ENCODE peak calls at places on chromosomes 5 and 9, in nine cellular contexts. One of them, this sample, is unnamed.

GRCh38 chr5:14767942-14768837 is 103.4 kb downstream of the ANKH start:
- DNase-seq in suprapubic skin: no peak
- DNase-seq in GM23338: no peak
- DNase-seq in stomach: no peak
- DNase-seq in breast epithelium: no peak
- DNase-seq in H1: no peak
- DNase-seq in prostate gland: no peak
- DNase-seq in transverse colon: no peak
- DNase-seq in HCT116: no peak
- DNase-seq in this sample: peak

GRCh38 chr9:130823435-130823834 is 11.6 kb upstream of the ABL1 start:
- DNase-seq in suprapubic skin: no peak
- DNase-seq in stomach: no peak
- DNase-seq in H1: no peak
- DNase-seq in GM23338: no peak
- DNase-seq in HCT116: no peak
- DNase-seq in transverse colon: no peak
- DNase-seq in prostate gland: no peak
- DNase-seq in breast epithelium: no peak
- DNase-seq in this sample: no peak

GRCh38 chr9:87343816-87344438 is 153.7 kb upstream of the DAPK1 start:
- DNase-seq in breast epithelium: no peak
- DNase-seq in transverse colon: no peak
- DNase-seq in HCT116: no peak
- DNase-seq in prostate gland: peak
- DNase-seq in stomach: no peak
- DNase-seq in H1: no peak
- DNase-seq in suprapubic skin: no peak
- DNase-seq in GM23338: no peak
- DNase-seq in this sample: no peak

GRCh38 chr5:39092581-39093350 is 18.6 kb upstream of the RICTOR start:
- DNase-seq in HCT116: peak
- DNase-seq in H1: no peak
- DNase-seq in GM23338: no peak
- DNase-seq in prostate gland: no peak
- DNase-seq in breast epithelium: no peak
- DNase-seq in transverse colon: no peak
- DNase-seq in stomach: no peak
- DNase-seq in suprapubic skin: no peak
- DNase-seq in this sample: no peak

GRCh38 chr9:126630458-126631237 is 16.9 kb downstream of the LMX1B start:
- DNase-seq in transverse colon: no peak
- DNase-seq in stomach: no peak
- DNase-seq in GM23338: no peak
- DNase-seq in prostate gland: no peak
- DNase-seq in suprapubic skin: no peak
- DNase-seq in H1: no peak
- DNase-seq in HCT116: no peak
- DNase-seq in breast epithelium: no peak
- DNase-seq in this sample: no peak

GRCh38 chr5:19125956-19126713 is 861.9 kb downstream of the CDH18 start:
- DNase-seq in suprapubic skin: no peak
- DNase-seq in breast epithelium: no peak
- DNase-seq in H1: no peak
- DNase-seq in prostate gland: no peak
- DNase-seq in HCT116: no peak
- DNase-seq in GM23338: no peak
- DNase-seq in stomach: no peak
- DNase-seq in transverse colon: no peak
- DNase-seq in this sample: no peak

GRCh38 chr9:6782981-6783380 is 25.2 kb downstream of the KDM4C start:
- DNase-seq in suprapubic skin: no peak
- DNase-seq in breast epithelium: no peak
- DNase-seq in H1: no peak
- DNase-seq in prostate gland: no peak
- DNase-seq in HCT116: no peak
- DNase-seq in transverse colon: no peak
- DNase-seq in stomach: no peak
- DNase-seq in GM23338: no peak
- DNase-seq in this sample: no peak

GRCh38 chr9:105188746-105189145 is 55.7 kb upstream of the SLC44A1 start:
- DNase-seq in H1: no peak
- DNase-seq in breast epithelium: no peak
- DNase-seq in stomach: no peak
- DNase-seq in HCT116: no peak
- DNase-seq in prostate gland: no peak
- DNase-seq in suprapubic skin: no peak
- DNase-seq in GM23338: no peak
- DNase-seq in transverse colon: no peak
- DNase-seq in this sample: no peak

GRCh38 chr9:79046401-79046800 is 525.4 kb upstream of the TLE4 start:
- DNase-seq in breast epithelium: no peak
- DNase-seq in GM23338: no peak
- DNase-seq in transverse colon: no peak
- DNase-seq in suprapubic skin: no peak
- DNase-seq in prostate gland: no peak
- DNase-seq in H1: no peak
- DNase-seq in HCT116: no peak
- DNase-seq in stomach: no peak
- DNase-seq in this sample: no peak

GRCh38 chr9:136160321-136160938 is 41.8 kb upstream of the TMEM250 start:
- DNase-seq in suprapubic skin: no peak
- DNase-seq in transverse colon: no peak
- DNase-seq in breast epithelium: no peak
- DNase-seq in prostate gland: no peak
- DNase-seq in stomach: no peak
- DNase-seq in HCT116: no peak
- DNase-seq in H1: peak
- DNase-seq in GM23338: no peak
- DNase-seq in this sample: no peak

GRCh38 chr5:180128671-180129261 is 57.2 kb upstream of the RNF130 start:
- DNase-seq in breast epithelium: peak
- DNase-seq in stomach: peak
- DNase-seq in GM23338: no peak
- DNase-seq in H1: no peak
- DNase-seq in prostate gland: no peak
- DNase-seq in suprapubic skin: peak
- DNase-seq in transverse colon: no peak
- DNase-seq in HCT116: no peak
- DNase-seq in this sample: no peak

DNA sequence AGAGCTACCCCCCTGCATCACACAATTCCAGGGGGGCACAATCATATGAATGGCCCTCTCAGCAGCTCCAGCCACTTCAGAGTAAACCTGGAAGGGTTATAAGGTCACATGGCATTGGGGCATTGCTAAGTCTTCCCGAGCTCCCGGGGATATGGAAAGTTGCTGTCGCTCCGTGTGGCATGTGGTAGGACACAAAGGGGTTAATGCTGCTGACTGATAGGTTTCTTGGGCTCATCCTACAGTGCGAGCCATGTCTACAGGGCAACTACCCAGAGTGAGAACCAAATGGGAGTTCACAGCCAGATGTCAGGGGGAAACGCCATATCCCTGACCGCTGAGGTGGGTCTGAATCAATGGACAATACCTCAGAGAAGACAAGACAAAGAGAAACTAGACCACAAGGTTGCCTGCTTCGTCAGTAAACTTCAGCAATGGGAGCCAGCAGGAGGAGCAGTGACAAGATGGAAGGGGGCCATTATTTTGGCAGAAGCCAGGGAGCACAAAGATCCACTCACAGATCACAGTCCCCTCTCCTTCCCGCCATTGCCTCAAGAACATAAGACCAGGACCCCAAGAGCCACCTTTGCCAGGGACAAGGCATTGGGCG is 52.4 kb upstream of the SHISAL2B start:
- DNase-seq in stomach: no peak
- DNase-seq in suprapubic skin: no peak
- DNase-seq in prostate gland: no peak
- DNase-seq in transverse colon: no peak
- DNase-seq in GM23338: peak
- DNase-seq in H1: no peak
- DNase-seq in HCT116: no peak
- DNase-seq in breast epithelium: no peak
- DNase-seq in this sample: no peak
- TF ChIP-seq CTCF in stomach: no peak
- TF ChIP-seq CTCF in suprapubic skin: no peak
- TF ChIP-seq CTCF in prostate gland: no peak
- TF ChIP-seq CTCF in transverse colon: no peak
- TF ChIP-seq CTCF in GM23338: peak
- TF ChIP-seq CTCF in H1: peak
- TF ChIP-seq CTCF in HCT116: no peak
- TF ChIP-seq CTCF in breast epithelium: no peak
- TF ChIP-seq CTCF in this sample: no peak

DNA sequence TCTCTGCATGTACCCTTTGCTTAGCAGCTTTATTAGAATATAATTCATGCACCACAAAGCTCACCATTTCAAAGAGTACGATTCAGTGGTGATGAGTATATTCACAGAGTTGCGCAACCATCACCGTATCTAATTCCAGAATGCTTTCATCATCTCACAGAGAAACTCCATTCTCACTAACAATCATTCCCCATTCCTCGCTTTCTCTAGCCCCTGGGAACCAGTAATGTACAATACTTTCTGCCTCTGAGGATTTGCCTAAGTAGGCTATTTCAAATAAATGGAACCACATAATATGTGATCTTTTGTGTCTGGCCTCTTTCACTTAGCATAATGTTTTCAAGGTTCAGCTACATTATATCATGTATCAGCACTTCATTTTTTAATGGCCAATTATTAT is 145.1 kb upstream of the ADAMTS16 start:
- DNase-seq in GM23338: no peak
- DNase-seq in transverse colon: no peak
- DNase-seq in prostate gland: no peak
- DNase-seq in HCT116: no peak
- DNase-seq in stomach: no peak
- DNase-seq in suprapubic skin: no peak
- DNase-seq in breast epithelium: no peak
- DNase-seq in H1: no peak
- DNase-seq in this sample: no peak
- TF ChIP-seq POLR2AphosphoS5 in GM23338: no peak
- TF ChIP-seq POLR2AphosphoS5 in transverse colon: no peak
- TF ChIP-seq POLR2AphosphoS5 in prostate gland: no peak
- TF ChIP-seq POLR2AphosphoS5 in HCT116: no peak
- TF ChIP-seq POLR2AphosphoS5 in stomach: no peak
- TF ChIP-seq POLR2AphosphoS5 in suprapubic skin: no peak
- TF ChIP-seq POLR2AphosphoS5 in breast epithelium: no peak
- TF ChIP-seq POLR2AphosphoS5 in H1: no peak
- TF ChIP-seq POLR2AphosphoS5 in this sample: no peak

DNA sequence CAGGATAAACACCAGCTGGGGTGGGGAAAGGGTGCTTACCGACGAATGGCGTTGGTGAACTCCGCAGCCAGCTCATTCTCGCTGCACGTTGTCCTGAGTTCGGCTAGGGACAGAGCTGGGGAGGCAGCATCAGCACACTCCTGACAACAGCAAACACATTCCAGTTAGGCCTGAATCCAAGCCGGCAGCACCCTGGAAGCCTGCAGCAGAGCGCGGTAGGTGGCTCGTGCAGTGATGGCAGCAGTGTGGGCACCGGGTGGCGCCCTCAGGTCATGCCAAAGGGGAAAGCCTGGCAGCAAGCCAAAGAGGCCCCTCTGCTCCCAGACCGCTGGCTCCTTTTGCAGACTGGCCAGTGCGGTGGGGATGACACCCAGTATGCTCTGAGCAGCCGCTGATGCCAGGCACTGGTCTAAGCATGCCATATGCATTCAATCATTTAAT is 66.9 kb downstream of the DCP2 start:
- DNase-seq in GM23338: peak
- DNase-seq in HCT116: no peak
- DNase-seq in transverse colon: no peak
- DNase-seq in suprapubic skin: no peak
- DNase-seq in prostate gland: no peak
- DNase-seq in breast epithelium: no peak
- DNase-seq in H1: peak
- DNase-seq in stomach: no peak
- DNase-seq in this sample: no peak
- TF ChIP-seq CTCF in GM23338: peak
- TF ChIP-seq CTCF in HCT116: peak
- TF ChIP-seq CTCF in transverse colon: no peak
- TF ChIP-seq CTCF in suprapubic skin: no peak
- TF ChIP-seq CTCF in prostate gland: peak
- TF ChIP-seq CTCF in breast epithelium: no peak
- TF ChIP-seq CTCF in H1: peak
- TF ChIP-seq CTCF in stomach: no peak
- TF ChIP-seq CTCF in this sample: peak

GRCh38 chr9:34458967-34459355 is 356 bp downstream of the DNAI1 start:
- DNase-seq in suprapubic skin: no peak
- DNase-seq in stomach: no peak
- DNase-seq in GM23338: peak
- DNase-seq in H1: no peak
- DNase-seq in HCT116: no peak
- DNase-seq in prostate gland: no peak
- DNase-seq in breast epithelium: no peak
- DNase-seq in transverse colon: no peak
- DNase-seq in this sample: no peak

GRCh38 chr9:34459356-34459755 is 751 bp downstream of the DNAI1 start:
- DNase-seq in breast epithelium: no peak
- DNase-seq in stomach: no peak
- DNase-seq in HCT116: no peak
- DNase-seq in prostate gland: no peak
- DNase-seq in H1: no peak
- DNase-seq in suprapubic skin: no peak
- DNase-seq in GM23338: no peak
- DNase-seq in transverse colon: no peak
- DNase-seq in this sample: no peak

GRCh38 chr9:34456746-34457145 is 1.6 kb downstream of the FAM219A start:
- DNase-seq in breast epithelium: no peak
- DNase-seq in stomach: no peak
- DNase-seq in suprapubic skin: no peak
- DNase-seq in transverse colon: no peak
- DNase-seq in H1: no peak
- DNase-seq in prostate gland: no peak
- DNase-seq in GM23338: no peak
- DNase-seq in HCT116: no peak
- DNase-seq in this sample: no peak

GRCh38 chr9:34458013-34458966 is at the start of the genes DNAI1 and FAM219A:
- DNase-seq in breast epithelium: peak
- DNase-seq in transverse colon: peak
- DNase-seq in GM23338: peak
- DNase-seq in stomach: peak
- DNase-seq in H1: peak
- DNase-seq in prostate gland: peak
- DNase-seq in HCT116: peak
- DNase-seq in suprapubic skin: peak
- DNase-seq in this sample: peak

DNA sequence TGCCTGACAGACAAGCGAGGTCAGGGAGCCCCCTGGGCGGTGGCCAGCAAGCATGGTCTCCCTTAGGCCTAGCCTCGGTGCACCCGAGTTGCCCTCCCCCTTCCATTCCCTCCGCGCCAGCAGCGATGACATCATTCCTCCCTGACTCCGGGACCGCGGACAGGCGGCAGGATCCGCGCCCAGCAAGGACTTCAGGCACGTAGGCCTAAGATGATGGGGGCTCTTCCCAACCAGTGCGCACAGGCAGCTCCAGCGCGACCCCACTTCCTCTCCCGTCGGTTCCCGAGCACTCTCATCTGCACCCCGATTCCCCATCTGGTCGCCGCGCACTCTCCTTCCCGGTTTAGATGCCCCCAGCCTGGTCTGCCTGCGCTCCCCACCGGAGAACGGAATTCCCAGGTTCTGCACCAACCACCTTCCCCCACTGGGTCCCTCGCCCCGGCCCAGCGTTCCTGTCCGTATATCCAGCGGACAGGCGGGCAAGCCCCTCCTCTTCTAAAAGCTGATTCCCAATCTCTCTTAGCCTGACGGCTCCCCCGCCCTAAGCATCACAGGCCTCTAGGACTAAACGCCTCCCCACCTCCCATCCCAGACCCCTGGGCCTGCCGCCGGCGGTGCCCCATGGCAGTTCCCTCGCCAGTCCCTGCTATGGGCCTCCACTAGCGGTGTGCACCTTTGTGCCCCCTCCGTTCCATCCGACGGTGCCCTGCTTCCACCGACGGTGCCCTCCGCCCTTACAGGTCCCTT is 931 bp downstream of the FAM219A start:
- DNase-seq in HCT116: no peak
- DNase-seq in stomach: peak
- DNase-seq in H1: peak
- DNase-seq in GM23338: peak
- DNase-seq in prostate gland: peak
- DNase-seq in breast epithelium: peak
- DNase-seq in suprapubic skin: peak
- DNase-seq in transverse colon: peak
- DNase-seq in this sample: no peak
- TF ChIP-seq POLR2AphosphoS5 in HCT116: no peak
- TF ChIP-seq POLR2AphosphoS5 in stomach: peak
- TF ChIP-seq POLR2AphosphoS5 in H1: peak
- TF ChIP-seq POLR2AphosphoS5 in GM23338: no peak
- TF ChIP-seq POLR2AphosphoS5 in prostate gland: peak
- TF ChIP-seq POLR2AphosphoS5 in breast epithelium: peak
- TF ChIP-seq POLR2AphosphoS5 in suprapubic skin: no peak
- TF ChIP-seq POLR2AphosphoS5 in transverse colon: peak
- TF ChIP-seq POLR2AphosphoS5 in this sample: no peak